ENCODE peak calls at places on chromosomes 16 and 17, in seven cellular contexts. Q, N, G, E, I, H and S are unnamed samples. For H3K9me3, the result is how much of the 10 kb centered on the place peaks cover.

GRCh38 chr17:74646231-74646630 is 22.7 kb upstream of the CD300E start:
- DNase-seq in Q (no peak), N (no peak), G (peak), E (no peak), I (no peak), H (no peak), S (no peak)

GRCh38 chr16:11619327-11619851 is 32.7 kb upstream of the LITAF start:
- DNase-seq in Q (no peak), N (no peak), G (no peak), E (peak), I (no peak), H (no peak), S (no peak)

GRCh38 chr17:63490321-63490720 is 13.5 kb downstream of the ACE start:
- DNase-seq in Q (no peak), N (no peak), G (no peak), E (no peak), I (no peak), H (no peak), S (no peak)

GRCh38 chr17:49260922-49261291 is 30.3 kb upstream of the PHOSPHO1 start:
- DNase-seq in Q (peak), N (no peak), G (no peak), E (no peak), I (no peak), H (no peak), S (no peak)

GRCh38 chr17:79325707-79326106 is 251.1 kb downstream of the ENGASE start:
- DNase-seq in Q (peak), N (no peak), G (no peak), E (no peak), I (no peak), H (no peak), S (no peak)

GRCh38 chr16:48292452-48292851 is 45.1 kb upstream of the ABCC11 start:
- DNase-seq in Q (no peak), N (no peak), G (no peak), E (no peak), I (no peak), H (no peak), S (no peak)

GRCh38 chr16:12613131-12613991 is 190.3 kb downstream of the CPPED1 start:
- DNase-seq in Q (no peak), N (no peak), G (peak), E (no peak), I (no peak), H (peak), S (no peak)

GRCh38 chr16:53089434-53090270 is 34.9 kb downstream of the CHD9 start:
- DNase-seq in Q (no peak), N (no peak), G (no peak), E (no peak), I (no peak), H (no peak), S (no peak)

GRCh38 chr17:43543771-43544575 is 2.2 kb downstream of the ETV4 start:
- DNase-seq in Q (no peak), N (no peak), G (no peak), E (no peak), I (no peak), H (no peak), S (no peak)

GRCh38 chr16:58459344-58460218 is 40.4 kb upstream of the NDRG4 start:
- DNase-seq in Q (no peak), N (no peak), G (peak), E (peak), I (no peak), H (no peak), S (no peak)

GRCh38 chr17:28700830-28701492 is 10.7 kb downstream of the PROCA1 start:
- DNase-seq in Q (no peak), N (no peak), G (no peak), E (no peak), I (no peak), H (no peak), S (no peak)

GRCh38 chr16:65523258-65523950 is 401.5 kb upstream of the CDH11 start:
- DNase-seq in Q (no peak), N (no peak), G (no peak), E (no peak), I (no peak), H (no peak), S (no peak)

GRCh38 chr17:604719-605118 is 109.9 kb downstream of the VPS53 start:
- DNase-seq in Q (no peak), N (no peak), G (no peak), E (no peak), I (no peak), H (peak), S (no peak)

GRCh38 chr17:20223808-20224328 is 214.7 kb downstream of the SPECC1 start:
- DNase-seq in Q (no peak), N (no peak), G (no peak), E (no peak), I (no peak), H (no peak), S (no peak)

GRCh38 chr16:65525743-65526142 is 403.9 kb upstream of the CDH11 start:
- DNase-seq in Q (no peak), N (no peak), G (no peak), E (no peak), I (no peak), H (no peak), S (no peak)

GRCh38 chr16:66740533-66740932 is 10.9 kb downstream of the DYNC1LI2 start:
- DNase-seq in Q (no peak), N (peak), G (no peak), E (no peak), I (no peak), H (peak), S (no peak)

GRCh38 chr17:41486809-41487530 is 2.7 kb downstream of the KRT36 start:
- DNase-seq in Q (peak), N (peak), G (no peak), E (no peak), I (no peak), H (peak), S (no peak)

GRCh38 chr17:4605826-4606225 is 21.5 kb downstream of the SMTNL2 start:
- DNase-seq in Q (peak), N (no peak), G (no peak), E (peak), I (no peak), H (no peak), S (no peak)

GRCh38 chr16:27315333-27316037 is 1.7 kb downstream of the IL4R start:
- DNase-seq in Q (no peak), N (peak), G (peak), E (peak), I (peak), H (peak), S (peak)
- H3K4me3 ChIP-seq in Q (peak), N (no peak), G (peak), E (no peak), I (peak), H (peak), S (peak)

DNA sequence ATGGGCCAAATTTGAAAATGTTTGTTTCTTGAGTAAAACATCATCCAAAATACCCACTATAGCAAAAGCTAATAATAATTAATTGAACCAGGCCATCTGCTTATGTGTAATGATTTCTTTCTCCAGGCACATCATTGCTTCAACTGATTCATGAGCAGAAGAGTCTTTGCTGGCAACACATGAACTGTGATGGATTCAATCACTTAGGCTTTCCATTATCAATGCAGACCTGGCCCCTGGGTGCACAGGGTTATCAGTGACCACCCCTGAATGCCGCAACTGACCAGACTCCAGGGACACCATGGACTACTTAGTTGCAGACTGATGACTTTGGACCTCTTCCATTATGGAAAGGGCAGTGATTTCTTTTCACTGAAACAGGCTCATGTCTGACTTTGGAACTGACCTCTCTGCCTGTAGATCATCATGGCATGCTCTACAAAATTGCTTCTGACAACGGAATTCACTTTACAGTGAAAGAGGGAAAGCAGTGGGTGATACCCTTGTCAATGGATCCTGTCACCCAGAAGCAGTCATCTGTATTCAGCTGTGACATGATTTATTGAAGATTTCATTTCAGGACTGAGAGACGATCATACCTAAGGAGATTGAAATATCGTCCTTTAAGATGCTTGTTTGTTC is 448.8 kb downstream of the SLC39A11 start:
- DNase-seq in Q (no peak), N (no peak), G (no peak), E (no peak), I (no peak), H (no peak), S (no peak)
- H3K9me3 ChIP-seq in Q (under half), N (under half), G (under half), E (under half), I (under half), H (under half), S (under half)

DNA sequence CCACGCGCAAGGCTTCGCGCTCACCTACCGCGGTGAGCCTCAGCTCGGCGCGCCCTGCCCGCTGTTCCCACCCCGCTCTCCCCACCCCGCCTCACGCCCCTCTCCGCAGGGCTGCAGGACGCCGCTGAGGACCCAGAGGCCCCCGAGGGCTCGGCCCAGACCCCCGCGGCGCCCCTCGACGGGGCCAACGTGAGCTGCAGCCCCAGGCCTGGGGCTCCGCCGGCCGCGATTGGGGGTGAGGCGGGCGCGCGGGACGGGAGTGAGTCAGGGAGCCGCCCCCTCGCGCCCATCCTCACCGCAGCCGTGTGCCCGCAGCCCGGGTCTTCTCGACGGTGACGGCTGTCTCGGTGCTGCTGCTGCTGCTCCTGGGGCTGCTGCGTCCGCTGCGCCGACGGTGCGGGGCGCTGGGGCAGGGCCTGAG is 1.9 kb upstream of the PAQR4 start:
- DNase-seq in Q (no peak), N (no peak), G (no peak), E (no peak), I (no peak), H (no peak), S (no peak)
- H3K4me3 ChIP-seq in Q (no peak), N (no peak), G (no peak), E (no peak), I (peak), H (peak), S (peak)

DNA sequence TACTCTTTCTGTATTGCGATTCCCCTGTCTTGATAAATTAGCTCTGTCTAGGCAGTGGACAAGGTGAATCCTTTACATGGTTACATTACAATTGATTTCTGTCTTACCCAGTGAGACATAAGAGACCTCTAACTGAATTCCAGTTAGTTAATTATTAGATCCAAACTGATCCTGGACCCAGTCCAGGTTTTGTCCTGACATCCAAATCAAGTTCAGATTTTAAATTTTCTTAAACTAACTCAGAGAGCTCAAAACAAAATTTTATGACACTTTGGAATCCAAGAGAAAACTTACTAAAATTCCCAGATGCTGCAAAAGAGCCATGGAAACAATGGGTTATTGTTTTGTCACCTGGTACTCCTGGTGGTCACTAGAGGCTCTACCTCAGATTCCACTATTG is 2166.6 kb downstream of the TP53TG3F start:
- DNase-seq in Q (no peak), N (no peak), G (no peak), E (no peak), I (no peak), H (no peak), S (no peak)
- H3K9me3 ChIP-seq in Q (under half), N (half or more), G (under half), E (under half), I (under half), H (under half), S (under half)

DNA sequence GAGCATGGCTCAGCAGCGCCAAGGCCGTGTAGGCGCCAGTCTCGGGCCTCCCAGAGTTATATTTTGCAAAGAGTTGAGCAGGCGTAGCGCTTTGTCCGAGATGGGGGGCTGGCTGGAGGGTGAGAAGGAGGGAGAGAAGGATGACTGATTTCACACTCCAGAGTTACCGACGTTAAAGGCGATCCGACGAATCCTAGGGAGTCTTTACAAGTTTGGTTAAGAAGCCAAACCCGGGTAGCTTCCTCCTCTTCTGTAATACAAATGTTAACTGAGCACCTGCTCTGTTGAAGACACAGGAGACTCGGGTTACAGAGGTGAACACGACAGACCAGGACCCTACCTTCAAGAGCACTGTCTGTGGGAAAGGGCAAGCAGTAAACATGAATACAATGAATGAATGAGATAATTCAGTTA is 805 bp downstream of the POLR2A start:
- DNase-seq in Q (no peak), N (no peak), G (no peak), E (no peak), I (no peak), H (no peak), S (no peak)
- H3K4me3 ChIP-seq in Q (peak), N (peak), G (peak), E (no peak), I (peak), H (peak), S (peak)

GRCh38 chr17:61702450-61702849 is 111.4 kb upstream of the NACA2 start:
- DNase-seq in Q (no peak), N (no peak), G (no peak), E (no peak), I (no peak), H (no peak), S (no peak)
- H3K9me3 ChIP-seq in Q (under half), N (under half), G (under half), E (under half), I (under half), H (under half), S (under half)

GRCh38 chr16:54672500-54672899 is 258.2 kb upstream of the IRX5 start:
- DNase-seq in Q (no peak), N (no peak), G (no peak), E (no peak), I (no peak), H (no peak), S (no peak)
- H3K4me3 ChIP-seq in Q (no peak), N (no peak), G (no peak), E (no peak), I (no peak), H (no peak), S (no peak)